ENCODE peak calls at places on chromosomes 13 and 19, in six cellular contexts. B is IMR-90, C is esophagus muscularis mucosa, H is tibial nerve, R is right lobe of liver, N is prostate gland. K is an unnamed sample.

GRCh38 chr13:73387318-73387717 is 328.5 kb downstream of the KLF5 start:
- DNase-seq in B (no peak), C (no peak), H (no peak), R (no peak), N (no peak), K (no peak)

GRCh38 chr13:45267215-45267614 is 66.4 kb upstream of the KCTD4 start:
- DNase-seq in R (no peak), N (no peak), C (no peak), H (no peak), B (no peak), K (no peak)

GRCh38 chr13:68550330-68550729 is 1320.2 kb upstream of the PCDH9 start:
- DNase-seq in B (no peak), H (no peak), R (no peak), N (no peak), C (no peak), K (no peak)

GRCh38 chr13:24671367-24672117 is 8.7 kb upstream of the ATP12A start:
- DNase-seq in C (no peak), H (no peak), B (peak), R (peak), N (peak), K (no peak)

GRCh38 chr19:6402834-6403608 is 10.1 kb upstream of the GTF2F1 start:
- DNase-seq in H (no peak), C (no peak), B (peak), R (no peak), N (no peak), K (no peak)

GRCh38 chr19:19238126-19238894 is 26.6 kb downstream of the NCAN start:
- DNase-seq in H (no peak), B (no peak), N (no peak), C (no peak), R (no peak), K (no peak)

GRCh38 chr19:15331419-15332310 is 674 bp downstream of the BRD4 start:
- DNase-seq in B (no peak), C (no peak), R (peak), N (peak), H (no peak), K (peak)

GRCh38 chr19:49339364-49340068 is 4.3 kb downstream of the CD37 start:
- DNase-seq in C (peak), B (peak), H (peak), N (peak), R (peak), K (peak)

GRCh38 chr13:66967825-66968597 is 262.1 kb downstream of the PCDH9 start:
- DNase-seq in N (no peak), H (no peak), C (no peak), B (peak), R (no peak), K (no peak)

GRCh38 chr19:40154121-40154680 is 37.0 kb upstream of the MAP3K10 start:
- DNase-seq in B (no peak), N (no peak), H (no peak), R (peak), C (no peak), K (no peak)

GRCh38 chr13:29436291-29436690 is 159.2 kb downstream of the SLC7A1 start:
- DNase-seq in N (no peak), C (no peak), R (no peak), B (peak), H (no peak), K (no peak)

GRCh38 chr13:73961181-73961580 is 173.0 kb downstream of the KLF12 start:
- DNase-seq in B (no peak), C (no peak), R (no peak), N (no peak), H (no peak), K (no peak)

GRCh38 chr13:26605845-26606244 is 48.4 kb downstream of the WASF3 start:
- DNase-seq in R (peak), N (no peak), B (no peak), H (no peak), C (no peak), K (no peak)

GRCh38 chr13:106213028-106213427 is 322.4 kb downstream of the EFNB2 start:
- DNase-seq in C (no peak), R (no peak), B (no peak), H (no peak), N (no peak), K (no peak)

GRCh38 chr13:33644607-33645543 is 173.1 kb upstream of the RFC3 start:
- DNase-seq in B (peak), N (no peak), C (no peak), H (no peak), R (no peak), K (no peak)

GRCh38 chr19:28519950-28520861 is 692.7 kb downstream of the UQCRFS1 start:
- DNase-seq in B (no peak), N (no peak), C (peak), H (no peak), R (peak), K (no peak)

GRCh38 chr19:6092329-6093286 is 17.7 kb downstream of the RFX2 start:
- DNase-seq in B (peak), H (peak), R (peak), C (no peak), N (peak), K (peak)

GRCh38 chr13:30978981-30979956 is 46.8 kb downstream of the TEX26 start:
- DNase-seq in H (no peak), R (no peak), N (no peak), C (peak), B (no peak), K (no peak)

GRCh38 chr13:64912141-64912540 is 2318.0 kb downstream of the PCDH9 start:
- DNase-seq in N (no peak), C (no peak), R (no peak), H (no peak), B (peak), K (no peak)

GRCh38 chr13:35164324-35164932 is 222.4 kb downstream of the NBEA start:
- DNase-seq in N (no peak), H (no peak), R (no peak), B (peak), C (no peak), K (no peak)

GRCh38 chr19:33064117-33064777 is 441 bp downstream of the RHPN2 start:
- DNase-seq in N (peak), H (no peak), R (peak), C (no peak), B (no peak), K (peak)

GRCh38 chr13:44160549-44161278 is 212.9 kb upstream of the SERP2 start:
- DNase-seq in N (no peak), B (peak), C (no peak), R (no peak), H (no peak), K (no peak)

GRCh38 chr13:28705734-28706133 is 13.0 kb downstream of the SLC46A3 start:
- DNase-seq in B (peak), H (no peak), C (no peak), R (no peak), N (no peak), K (no peak)

GRCh38 chr13:57629821-57630235 is 1.7 kb upstream of the PCDH17 start:
- DNase-seq in C (peak), R (peak), N (no peak), B (peak), H (no peak), K (peak)

GRCh38 chr13:94342436-94343242 is 136.8 kb downstream of the DCT start:
- DNase-seq in R (no peak), N (no peak), C (peak), B (no peak), H (no peak), K (no peak)

GRCh38 chr13:26996965-26997752 is 174.5 kb downstream of the USP12 start:
- DNase-seq in H (no peak), C (no peak), R (no peak), B (no peak), N (no peak), K (no peak)

GRCh38 chr13:106911602-106912001 is 343.7 kb upstream of the ARGLU1 start:
- DNase-seq in R (no peak), C (no peak), B (no peak), H (no peak), N (no peak), K (no peak)

GRCh38 chr13:29713841-29714240 is 118.4 kb upstream of the SLC7A1 start:
- DNase-seq in N (no peak), R (no peak), H (no peak), C (no peak), B (peak), K (no peak)

GRCh38 chr19:45455707-45456499 is 11.9 kb upstream of the FOSB start:
- DNase-seq in R (peak), N (peak), C (peak), B (peak), H (peak), K (peak)

GRCh38 chr19:6216236-6216995 is 63.4 kb downstream of the MLLT1 start:
- DNase-seq in N (no peak), R (no peak), B (no peak), H (no peak), C (no peak), K (no peak)

GRCh38 chr13:109205315-109205714 is 575.9 kb downstream of the MYO16 start:
- DNase-seq in B (no peak), H (no peak), N (no peak), C (no peak), R (no peak), K (no peak)

GRCh38 chr13:77820431-77821149 is 98.0 kb downstream of the EDNRB start:
- DNase-seq in N (no peak), H (no peak), C (no peak), B (no peak), R (no peak), K (no peak)

GRCh38 chr19:29489182-29489951 is 36.4 kb upstream of the VSTM2B start:
- DNase-seq in H (no peak), R (no peak), B (no peak), N (no peak), C (peak), K (no peak)

GRCh38 chr19:2371656-2372055 is 11.6 kb downstream of the TMPRSS9 start:
- DNase-seq in R (no peak), H (no peak), B (peak), N (no peak), C (no peak), K (no peak)

GRCh38 chr13:42754801-42755513 is 26.4 kb upstream of the FAM216B start:
- DNase-seq in H (no peak), C (no peak), B (no peak), R (no peak), N (no peak), K (no peak)

GRCh38 chr19:19661675-19662251 is 1.7 kb downstream of the ATP13A1 start:
- DNase-seq in C (no peak), H (no peak), R (no peak), N (no peak), B (no peak), K (no peak)

DNA sequence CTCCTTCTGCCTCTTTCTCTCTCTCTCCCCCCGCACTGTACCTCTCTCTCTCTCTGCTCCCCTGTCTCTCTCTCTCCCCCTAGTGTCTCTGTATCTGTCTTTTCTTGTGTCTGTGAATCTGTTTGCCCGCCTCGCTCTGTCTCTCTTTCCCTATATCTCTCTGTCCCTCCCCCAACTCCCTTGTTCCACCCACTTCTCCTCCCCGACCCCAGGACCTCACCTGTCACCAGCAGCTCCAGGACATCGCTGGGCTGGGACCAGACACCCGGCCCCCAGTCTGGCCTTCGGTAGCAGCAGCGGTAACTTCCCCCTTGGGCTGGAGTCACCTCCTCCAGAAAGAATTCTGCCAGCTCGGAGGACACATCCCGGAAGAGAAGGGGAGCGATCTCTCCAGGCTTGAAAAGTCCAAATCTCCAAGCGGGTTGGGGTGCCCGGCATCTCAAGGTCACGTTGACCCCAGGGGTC is 3.9 kb downstream of the OSCAR start:
- DNase-seq in C (no peak), H (no peak), N (no peak), R (no peak), B (peak), K (no peak)
- H3K27ac ChIP-seq in C (peak), H (no peak), N (peak), R (peak), B (no peak), K (peak)

GRCh38 chr19:3398900-3399278 is 32.5 kb downstream of the NFIC start:
- DNase-seq in R (no peak), H (peak), C (no peak), N (no peak), B (no peak), K (no peak)
- H3K4me3 ChIP-seq in R (no peak), H (peak), C (peak), N (no peak), B (no peak), K (peak)

DNA sequence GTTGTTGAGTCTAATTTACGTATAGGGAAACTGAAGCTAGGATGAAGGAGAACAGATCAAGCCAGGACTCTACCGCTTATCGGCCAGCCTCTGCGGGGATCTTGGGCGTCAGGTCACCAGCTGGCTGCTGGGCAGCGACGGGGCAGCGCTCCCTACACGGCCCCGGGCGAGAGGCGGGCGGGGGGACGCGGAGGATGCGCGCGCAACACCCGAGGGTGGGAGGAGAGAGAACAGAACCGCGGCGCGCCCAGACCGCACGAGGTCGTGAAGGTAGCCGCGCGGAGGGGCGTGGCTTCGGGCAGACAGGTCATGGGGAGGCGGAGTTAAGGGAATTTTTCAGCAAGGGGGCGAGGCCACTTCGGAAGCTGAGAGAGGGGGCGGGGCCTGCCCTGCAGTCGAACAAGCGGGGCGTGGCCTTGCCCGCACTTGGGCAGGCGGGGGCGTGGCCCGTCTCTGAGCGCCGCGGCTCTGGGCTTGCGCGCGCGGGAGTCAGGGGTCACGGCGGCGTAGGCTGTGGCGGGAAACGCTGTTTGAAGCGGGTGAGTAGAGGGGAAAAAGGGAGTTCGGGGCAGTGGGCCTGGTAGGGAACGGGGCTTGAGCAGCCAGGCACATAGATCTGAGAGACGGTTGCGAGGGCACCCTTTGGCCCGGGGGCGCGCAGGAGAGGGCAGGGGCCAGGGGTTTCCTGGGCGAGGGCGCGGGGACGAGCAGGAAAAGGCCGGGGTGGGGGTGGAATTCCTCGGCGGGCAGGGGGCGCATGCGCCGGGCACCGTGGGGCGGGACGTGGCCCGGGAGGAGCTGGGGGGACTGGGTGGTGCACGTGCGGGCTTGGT is at the start of gene POLD1:
- DNase-seq in R (peak), C (peak), B (peak), H (peak), N (peak), K (peak)
- TF ChIP-seq POLR2A in R (peak), C (no peak), B (peak), H (no peak), N (peak), K (peak)

DNA sequence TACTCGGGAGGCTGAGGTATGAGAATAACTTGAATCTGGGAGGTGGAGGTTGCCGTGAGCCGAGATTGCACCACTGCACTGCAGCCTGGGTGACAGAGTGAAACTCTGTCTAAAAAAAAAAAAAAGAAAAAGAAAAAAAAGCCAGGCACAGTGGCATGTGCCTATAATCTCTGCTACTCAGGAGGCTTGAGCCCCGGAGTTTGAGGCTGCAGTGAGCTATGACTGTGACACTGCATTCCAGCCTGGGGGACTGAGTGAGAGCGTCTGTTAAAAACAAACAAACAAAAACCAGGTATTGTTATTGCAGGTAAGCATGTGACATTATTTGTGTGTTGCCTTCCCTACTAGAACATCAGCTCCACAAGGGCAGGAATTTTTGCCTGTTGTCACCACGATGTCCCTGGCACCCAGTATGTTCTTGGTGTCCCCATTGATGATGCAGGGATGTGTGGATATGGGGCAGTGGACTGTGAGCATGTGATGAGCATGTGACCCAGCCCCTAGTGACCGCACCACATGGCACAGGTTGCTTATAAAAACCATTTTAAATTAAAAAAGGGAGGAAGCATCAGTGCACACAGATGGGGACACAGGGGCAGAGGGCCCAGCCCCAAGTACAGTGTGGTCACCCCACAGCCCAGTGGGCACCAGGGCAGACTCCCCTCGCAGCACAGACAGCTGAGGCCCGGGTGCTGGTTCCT is 1.6 kb upstream of the KANK2 start:
- DNase-seq in H (no peak), R (no peak), N (no peak), C (no peak), B (no peak), K (no peak)
- H3K27ac ChIP-seq in H (peak), R (no peak), N (peak), C (peak), B (no peak), K (peak)

GRCh38 chr13:110702591-110703526 is 3.1 kb downstream of the CARS2 start:
- DNase-seq in C (no peak), N (no peak), B (peak), H (no peak), R (no peak), K (no peak)
- H3K4me3 ChIP-seq in C (no peak), N (no peak), B (no peak), H (no peak), R (no peak), K (no peak)

GRCh38 chr19:35139618-35139943 is 957 bp downstream of the FXYD1 start:
- DNase-seq in C (no peak), B (no peak), N (no peak), H (no peak), R (no peak), K (no peak)
- TF ChIP-seq POLR2A in C (no peak), B (no peak), N (no peak), H (peak), R (no peak), K (no peak)

DNA sequence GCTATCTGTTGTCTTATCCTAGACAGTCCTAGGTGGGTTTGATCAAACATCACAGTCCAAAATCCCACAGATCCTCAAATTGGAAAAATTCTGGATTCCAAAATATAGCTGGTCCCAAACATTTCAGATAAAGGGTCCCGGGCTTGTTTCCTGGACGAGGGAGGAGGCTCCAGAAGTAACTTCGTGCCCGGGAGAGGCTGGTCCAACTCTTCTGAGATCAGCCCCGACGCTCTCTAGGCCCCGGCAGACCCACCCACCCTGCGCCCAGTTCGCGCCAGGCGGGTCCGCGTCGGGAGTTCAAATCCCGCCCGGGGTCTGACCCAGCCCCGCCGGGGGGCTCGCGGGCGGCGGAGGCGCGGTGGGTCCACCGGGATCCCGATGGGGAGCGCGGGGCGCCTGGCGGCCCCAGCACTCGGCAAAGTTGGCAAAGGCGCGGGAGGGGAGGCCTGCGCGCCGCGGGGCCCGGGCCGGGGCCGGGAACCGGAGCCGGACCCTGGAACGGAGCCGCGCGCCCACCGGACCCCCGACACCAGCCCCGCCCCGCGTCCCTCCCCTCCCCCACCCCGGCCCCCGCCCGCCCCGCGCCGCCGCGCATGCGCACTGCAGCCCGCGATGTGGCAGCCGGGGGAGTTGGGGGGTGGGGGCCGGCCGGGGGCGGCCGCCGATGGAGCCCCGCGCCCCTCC is 513 bp downstream of the MIER2 start:
- DNase-seq in N (no peak), C (no peak), H (no peak), R (no peak), B (no peak), K (peak)
- H3K27ac ChIP-seq in N (peak), C (peak), H (peak), R (peak), B (peak), K (peak)

DNA sequence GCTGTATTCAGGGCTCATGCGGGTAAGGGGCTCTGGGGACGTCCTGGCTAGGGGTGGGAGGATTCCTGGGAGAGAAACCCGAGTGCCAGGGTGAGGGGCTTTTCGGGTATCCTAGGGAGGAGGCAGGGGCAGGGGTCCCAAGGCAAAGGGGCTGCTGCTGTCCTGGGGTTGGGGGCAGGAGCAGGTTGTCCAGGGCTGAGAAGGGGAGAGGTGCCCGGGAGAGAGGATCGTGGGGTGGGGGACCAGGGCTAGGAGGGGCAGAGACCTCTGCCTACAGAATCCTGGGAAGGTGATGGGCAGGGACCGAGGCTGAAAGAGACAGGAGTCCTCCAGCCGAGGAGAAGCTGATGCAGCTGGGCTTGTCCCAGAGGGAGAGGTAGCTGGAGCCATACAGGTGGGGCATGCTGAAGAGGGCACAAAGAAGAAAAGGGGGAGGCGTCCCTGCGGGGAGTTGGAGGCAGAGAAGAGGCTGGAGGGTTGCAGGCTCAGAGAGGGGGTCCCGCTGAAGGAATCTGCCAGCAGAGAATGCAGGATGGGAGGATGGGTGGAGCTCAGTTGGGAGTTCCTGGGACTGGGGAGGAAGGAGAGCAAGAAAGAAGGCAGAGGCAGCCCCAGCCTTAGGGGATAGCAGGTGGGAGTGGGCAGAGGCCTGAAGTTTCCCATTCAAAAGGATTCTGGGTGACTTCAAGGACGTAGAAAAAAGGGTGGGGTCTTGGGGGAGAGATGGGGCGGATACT is 569 bp downstream of the CYP2S1 start:
- DNase-seq in R (no peak), N (no peak), H (no peak), C (no peak), B (no peak), K (no peak)
- H3K4me3 ChIP-seq in R (peak), N (peak), H (peak), C (peak), B (peak), K (no peak)

GRCh38 chr19:53877361-53877766 is 4.6 kb upstream of the PRKCG start:
- DNase-seq in H (no peak), C (no peak), N (no peak), R (no peak), B (no peak), K (no peak)
- TF ChIP-seq POLR2A in H (no peak), C (no peak), N (no peak), R (no peak), B (peak), K (no peak)